ENCODE peak calls at places on chromosomes 5 and 9, in four cellular contexts. F, O, D and Y are unnamed samples.
A peak's percentile ranks its signal among the peaks of the same experiment; 100 is the strongest.

GRCh38 chr9:105103776-105104175 is 140.7 kb upstream of the SLC44A1 start:
- DNase-seq in F (peak; percentile 64), O (no peak), D (no peak), Y (no peak)

GRCh38 chr5:32083981-32084430 is 90.1 kb downstream of the GOLPH3 start:
- DNase-seq in F (no peak), O (no peak), D (no peak), Y (no peak)

GRCh38 chr9:3541206-3541605 is 15.4 kb upstream of the RFX3 start:
- DNase-seq in F (no peak), O (no peak), D (no peak), Y (no peak)

GRCh38 chr5:154276932-154277331 is 86.4 kb downstream of the GALNT10 start:
- DNase-seq in F (peak; percentile 98), O (no peak), D (peak; percentile 92), Y (peak; percentile 99)

GRCh38 chr5:41219655-41220269 is 6.4 kb upstream of the C6 start:
- DNase-seq in F (peak; percentile 12), O (no peak), D (no peak), Y (no peak)

GRCh38 chr5:101160002-101160401 is 256.9 kb upstream of the ST8SIA4 start:
- DNase-seq in F (peak; percentile 2), O (no peak), D (no peak), Y (no peak)

GRCh38 chr5:90940227-90940995 is 381.8 kb downstream of the ADGRV1 start:
- DNase-seq in F (peak; percentile 47), O (peak; percentile 5), D (no peak), Y (peak; percentile 6)

GRCh38 chr9:31574006-31574750 is 810.3 kb upstream of the ACO1 start:
- DNase-seq in F (peak; percentile 40), O (no peak), D (no peak), Y (no peak)

GRCh38 chr5:607541-608285 is 4.4 kb upstream of the CEP72 start:
- DNase-seq in F (no peak), O (no peak), D (no peak), Y (no peak)

GRCh38 chr9:35000535-35001284 is 11.2 kb downstream of the DNAJB5 start:
- DNase-seq in F (peak; percentile 55), O (no peak), D (no peak), Y (no peak)

GRCh38 chr9:10000669-10001068 is 612.1 kb downstream of the PTPRD start:
- DNase-seq in F (no peak), O (no peak), D (peak; percentile 1), Y (no peak)

GRCh38 chr5:128038641-128039040 is 44.9 kb upstream of the SLC12A2 start:
- DNase-seq in F (peak; percentile 87), O (no peak), D (peak; percentile 60), Y (no peak)

GRCh38 chr9:76456202-76456926 is 2.6 kb upstream of the GCNT1 start:
- DNase-seq in F (peak; percentile 73), O (no peak), D (peak; percentile 91), Y (peak; percentile 77)

GRCh38 chr5:81125959-81126358 is 107.2 kb upstream of the CKMT2 start:
- DNase-seq in F (no peak), O (no peak), D (no peak), Y (no peak)

GRCh38 chr5:154477382-154478223 is 424 bp downstream of the HAND1 start:
- DNase-seq in F (peak; percentile 9), O (no peak), D (no peak), Y (peak; percentile 72)

GRCh38 chr5:114782869-114783268 is 386.8 kb downstream of the TRIM36 start:
- DNase-seq in F (no peak), O (no peak), D (no peak), Y (peak; percentile 76)

GRCh38 chr9:72460342-72461312 is 60.8 kb upstream of the TMC1 start:
- DNase-seq in F (no peak), O (no peak), D (no peak), Y (no peak)

GRCh38 chr5:135629666-135630065 is 50.9 kb upstream of the CXCL14 start:
- DNase-seq in F (no peak), O (no peak), D (no peak), Y (no peak)